ENCODE peak calls at places on chromosomes 1 and 21, in six cellular contexts. One of them, this sample, is unnamed.

GRCh38 chr1:244353572-244354091 is 98.1 kb downstream of the ADSS2 start:
- DNase-seq in NCI-H1092: no peak
- DNase-seq in non-pigmented ciliary epithelial cell: peak; percentile 90
- DNase-seq in fibroblast of the aortic adventitia: peak; percentile 92
- DNase-seq in HTR-8/SVneo: peak; percentile 90
- DNase-seq in GM19239: no peak
- DNase-seq in this sample: no peak

GRCh38 chr1:36390411-36390810 is 4.7 kb upstream of the STK40 start:
- DNase-seq in NCI-H1092: no peak
- DNase-seq in non-pigmented ciliary epithelial cell: no peak
- DNase-seq in fibroblast of the aortic adventitia: no peak
- DNase-seq in HTR-8/SVneo: no peak
- DNase-seq in GM19239: no peak
- DNase-seq in this sample: no peak

GRCh38 chr1:156571261-156571958 is 955 bp downstream of the IQGAP3 start:
- DNase-seq in NCI-H1092: no peak
- DNase-seq in non-pigmented ciliary epithelial cell: peak; percentile 75
- DNase-seq in fibroblast of the aortic adventitia: peak; percentile 86
- DNase-seq in HTR-8/SVneo: peak; percentile 60
- DNase-seq in GM19239: no peak
- DNase-seq in this sample: no peak

GRCh38 chr1:86370627-86371026 is 25.5 kb downstream of the ODF2L start:
- DNase-seq in NCI-H1092: no peak
- DNase-seq in non-pigmented ciliary epithelial cell: peak; percentile 34
- DNase-seq in fibroblast of the aortic adventitia: peak; percentile 20
- DNase-seq in HTR-8/SVneo: no peak
- DNase-seq in GM19239: no peak
- DNase-seq in this sample: no peak

GRCh38 chr1:210321552-210321951 is 7.2 kb upstream of the HHAT start:
- DNase-seq in NCI-H1092: no peak
- DNase-seq in non-pigmented ciliary epithelial cell: no peak
- DNase-seq in fibroblast of the aortic adventitia: no peak
- DNase-seq in HTR-8/SVneo: peak; percentile 41
- DNase-seq in GM19239: no peak
- DNase-seq in this sample: no peak

GRCh38 chr1:156463874-156464273 is 36.7 kb downstream of the MEF2D start:
- DNase-seq in NCI-H1092: no peak
- DNase-seq in non-pigmented ciliary epithelial cell: no peak
- DNase-seq in fibroblast of the aortic adventitia: no peak
- DNase-seq in HTR-8/SVneo: no peak
- DNase-seq in GM19239: no peak
- DNase-seq in this sample: no peak

GRCh38 chr1:75430526-75430925 is 180.4 kb downstream of the SLC44A5 start:
- DNase-seq in NCI-H1092: no peak
- DNase-seq in non-pigmented ciliary epithelial cell: no peak
- DNase-seq in fibroblast of the aortic adventitia: peak; percentile 15
- DNase-seq in HTR-8/SVneo: no peak
- DNase-seq in GM19239: no peak
- DNase-seq in this sample: no peak

GRCh38 chr1:156104065-156104810 is 10.3 kb upstream of the LMNA start:
- DNase-seq in NCI-H1092: peak; percentile 13
- DNase-seq in non-pigmented ciliary epithelial cell: no peak
- DNase-seq in fibroblast of the aortic adventitia: peak; percentile 90
- DNase-seq in HTR-8/SVneo: no peak
- DNase-seq in GM19239: no peak
- DNase-seq in this sample: no peak

GRCh38 chr1:167502719-167503452 is 15.4 kb downstream of the CD247 start:
- DNase-seq in NCI-H1092: no peak
- DNase-seq in non-pigmented ciliary epithelial cell: no peak
- DNase-seq in fibroblast of the aortic adventitia: no peak
- DNase-seq in HTR-8/SVneo: no peak
- DNase-seq in GM19239: no peak
- DNase-seq in this sample: no peak

GRCh38 chr21:35575280-35575915 is 484.9 kb downstream of the SETD4 start:
- DNase-seq in NCI-H1092: no peak
- DNase-seq in non-pigmented ciliary epithelial cell: peak; percentile 55
- DNase-seq in fibroblast of the aortic adventitia: peak; percentile 68
- DNase-seq in HTR-8/SVneo: peak; percentile 23
- DNase-seq in GM19239: no peak
- DNase-seq in this sample: no peak

GRCh38 chr1:177128665-177129281 is 35.7 kb downstream of the ASTN1 start:
- DNase-seq in NCI-H1092: no peak
- DNase-seq in non-pigmented ciliary epithelial cell: no peak
- DNase-seq in fibroblast of the aortic adventitia: no peak
- DNase-seq in HTR-8/SVneo: no peak
- DNase-seq in GM19239: no peak
- DNase-seq in this sample: no peak